ENCODE peak calls at places on chromosome 18, in six cellular contexts. M is SK-N-MC, S is GM12865, A is AG10803, B is right cardiac atrium, I is tibial artery. F is an unnamed sample.

GRCh38 chr18:9861933-9862332 is 23.8 kb upstream of the TXNDC2 start:
- DNase-seq in A (no peak), I (no peak), S (peak; percentile 80), B (no peak), M (no peak), F (no peak)

GRCh38 chr18:44896817-44897216 is 216.1 kb downstream of the SETBP1 start:
- DNase-seq in S (no peak), B (no peak), A (no peak), M (no peak), I (no peak), F (no peak)

GRCh38 chr18:75161629-75162028 is 47.3 kb downstream of the PTGR3 start:
- DNase-seq in M (no peak), A (peak; percentile 35), I (no peak), S (no peak), B (peak; percentile 68), F (no peak)

GRCh38 chr18:48446582-48447225 is 37.5 kb upstream of the ZBTB7C start:
- DNase-seq in B (peak; percentile 95), M (peak; percentile 79), A (peak; percentile 69), I (peak; percentile 92), S (peak; percentile 71), F (no peak)

GRCh38 chr18:29028560-29028959 is 851.6 kb upstream of the CDH2 start:
- DNase-seq in M (no peak), B (no peak), S (no peak), A (no peak), I (no peak), F (no peak)

GRCh38 chr18:22998336-22998735 is 65.2 kb downstream of the RBBP8 start:
- DNase-seq in B (no peak), S (no peak), I (no peak), A (no peak), M (no peak), F (no peak)

GRCh38 chr18:10035306-10035991 is 121.6 kb downstream of the VAPA start:
- DNase-seq in B (no peak), A (peak; percentile 48), S (no peak), M (no peak), I (no peak), F (no peak)

GRCh38 chr18:3177902-3178687 is 41.7 kb downstream of the MYOM1 start:
- DNase-seq in B (peak; percentile 80), A (peak; percentile 6), S (peak; percentile 97), M (no peak), I (peak; percentile 81), F (no peak)

GRCh38 chr18:8982416-8983183 is 119.9 kb upstream of the NDUFV2 start:
- DNase-seq in B (no peak), I (no peak), M (no peak), S (peak; percentile 67), A (peak; percentile 98), F (peak; percentile 53)

GRCh38 chr18:2545155-2545554 is 26.1 kb downstream of the METTL4 start:
- DNase-seq in M (no peak), I (no peak), B (no peak), A (no peak), S (no peak), F (no peak)

DNA sequence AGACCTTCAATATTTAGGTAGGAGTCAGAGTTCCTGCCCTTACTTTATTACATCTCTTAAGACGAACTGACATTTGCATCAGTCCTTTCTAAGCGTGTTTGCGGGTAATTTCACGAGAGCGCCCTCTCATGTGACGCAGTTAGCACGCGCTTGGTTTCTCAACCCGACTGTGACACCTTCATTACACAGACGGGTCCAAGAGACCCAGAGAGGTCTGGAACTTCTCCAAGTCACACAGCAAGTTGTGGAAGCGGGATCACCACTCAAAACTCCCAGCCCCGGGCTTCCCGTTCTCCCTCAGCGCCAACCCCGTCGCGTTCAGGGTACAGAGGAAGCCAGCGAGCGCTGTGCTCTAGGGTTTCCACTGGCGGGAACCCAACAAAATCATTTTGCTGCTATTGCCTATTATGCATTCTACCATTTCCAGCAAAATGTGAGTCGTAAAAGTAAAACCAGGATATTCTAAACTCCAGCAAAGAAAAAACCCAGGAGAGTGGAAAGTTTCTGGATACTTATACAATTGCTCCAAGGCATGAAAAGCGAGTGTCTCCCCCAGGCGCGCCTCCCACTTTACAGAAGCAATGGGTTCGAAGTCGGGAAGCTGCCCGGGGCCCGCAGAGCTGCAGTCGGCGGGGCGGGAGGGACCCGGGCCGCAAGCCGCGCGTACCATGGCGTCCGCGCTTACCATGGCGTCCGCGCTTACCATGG is 583 bp downstream of the ENOSF1 start:
- DNase-seq in B (peak; percentile 81), M (no peak), I (peak; percentile 87), S (peak; percentile 88), A (peak; percentile 90), F (peak; percentile 76)
- H3K4me3 ChIP-seq in B (peak overlapping the region; percentile 74), M (peak overlapping the region; percentile 62), I (peak overlapping the region; percentile 67), S (peak overlapping the region; percentile 100), A (peak overlapping the region; percentile 78), F (peak overlapping the region; percentile 69)

GRCh38 chr18:79791141-79791972 is 6.4 kb upstream of the KCNG2 start:
- DNase-seq in M (no peak), I (peak; percentile 56), B (peak; percentile 75), A (peak; percentile 99), S (no peak), F (peak; percentile 98)
- H3K4me3 ChIP-seq in M (no peak overlapping the region), I (no peak overlapping the region), B (no peak overlapping the region), A (no peak overlapping the region), S (no peak overlapping the region), F (peak overlapping the region; percentile 6)

DNA sequence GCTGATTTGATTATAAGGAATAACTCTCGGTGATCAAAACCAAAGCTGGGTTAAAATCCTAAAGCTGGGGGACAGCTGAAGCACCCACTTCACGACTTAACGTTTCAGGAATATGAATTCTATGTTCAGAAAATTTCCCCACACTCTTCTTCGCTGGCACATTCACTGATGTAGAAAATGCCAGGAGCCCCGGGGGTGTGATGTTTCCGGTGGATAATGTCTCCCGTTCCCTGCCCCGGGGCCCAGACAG is 191.4 kb upstream of the TCF4 start:
- DNase-seq in I (no peak), M (peak; percentile 39), B (no peak), S (peak; percentile 6), A (peak; percentile 50), F (no peak)
- H3K4me3 ChIP-seq in I (peak overlapping the region; percentile 48), M (peak overlapping the region; percentile 79), B (peak overlapping the region; percentile 75), S (peak overlapping the region; percentile 54), A (peak overlapping the region; percentile 69), F (peak overlapping the region; percentile 62)

DNA sequence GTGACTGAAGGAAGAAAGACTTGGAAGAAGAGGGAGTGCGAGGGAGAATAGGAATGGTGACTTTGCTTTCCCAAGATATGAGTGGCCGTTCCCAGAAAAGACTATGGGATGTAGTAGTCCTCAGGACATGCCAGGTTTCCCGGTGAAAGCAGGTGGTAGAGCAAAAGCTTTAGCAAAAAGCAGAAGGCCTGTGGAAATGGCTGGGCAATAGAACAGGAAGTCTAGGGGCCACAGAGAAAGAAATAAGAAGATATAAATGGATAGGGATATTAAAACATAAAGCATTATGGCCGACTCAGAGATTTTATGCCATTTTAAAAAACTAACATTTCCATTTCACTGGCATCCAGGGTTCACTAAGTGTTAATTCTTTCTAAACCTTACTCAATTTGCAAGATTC is 1.2 kb upstream of the SERPINB13 start:
- DNase-seq in B (no peak), A (no peak), M (no peak), S (no peak), I (no peak), F (no peak)
- H3K4me3 ChIP-seq in B (no peak overlapping the region), A (no peak overlapping the region), M (no peak overlapping the region), S (no peak overlapping the region), I (no peak overlapping the region), F (no peak overlapping the region)

DNA sequence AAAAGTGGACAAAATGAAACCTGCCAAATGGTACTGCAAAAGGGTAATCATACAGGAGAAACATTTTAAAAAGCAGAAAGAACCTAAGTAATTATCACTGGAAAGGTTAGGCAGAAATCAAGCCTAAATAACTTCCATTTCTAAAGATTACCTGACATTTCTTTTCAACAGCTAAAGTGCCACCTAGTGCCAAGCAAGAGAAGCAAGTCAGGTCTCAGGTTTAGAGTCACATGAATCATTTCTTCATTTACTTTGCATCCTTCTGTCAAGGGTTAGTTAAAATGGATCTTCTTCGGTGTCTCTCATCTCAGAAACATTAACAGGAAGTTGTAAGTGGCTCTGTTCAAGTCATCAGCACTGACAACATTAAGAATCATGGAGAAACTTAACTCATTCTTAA is 90.3 kb downstream of the AKAIN1 start:
- DNase-seq in A (no peak), I (no peak), M (no peak), B (no peak), S (no peak), F (no peak)
- H3K4me3 ChIP-seq in A (no peak overlapping the region), I (no peak overlapping the region), M (no peak overlapping the region), B (no peak overlapping the region), S (no peak overlapping the region), F (no peak overlapping the region)

GRCh38 chr18:50969448-50969847 is 1.6 kb downstream of the ELAC1 start:
- DNase-seq in M (no peak), A (no peak), I (no peak), B (no peak), S (no peak), F (no peak)
- H3K4me3 ChIP-seq in M (peak overlapping the region; percentile 93), A (no peak overlapping the region), I (no peak overlapping the region), B (no peak overlapping the region), S (peak overlapping the region; percentile 74), F (no peak overlapping the region)

F was measured in skeletal muscle cell.